ENCODE peak calls at places on chromosomes 1 and 21, in nine cellular contexts. L is DND-41, D is IMR-90, K is AG10803, V is heart right ventricle, J is tibial nerve, X is AG04450, B is vagina, T is suprapubic skin. H is an unnamed sample.

GRCh38 chr1:204419064-204419403 is 7.4 kb upstream of the PPP1R15B start:
- DNase-seq in D (peak; percentile 52), K (peak; percentile 68), L (no peak), T (no peak), X (no peak), B (no peak), J (no peak), V (no peak), H (no peak)

GRCh38 chr1:113579256-113580018 is 179.8 kb downstream of the PHTF1 start:
- DNase-seq in B (no peak), V (no peak), T (no peak), K (peak; percentile 35), J (no peak), X (no peak), L (no peak), D (peak; percentile 7), H (no peak)

GRCh38 chr21:36945496-36946138 is 20.9 kb downstream of the HLCS start:
- DNase-seq in B (no peak), L (no peak), D (peak; percentile 28), V (no peak), T (no peak), X (no peak), J (no peak), K (peak; percentile 37), H (no peak)

GRCh38 chr1:6471086-6471841 is 5.3 kb upstream of the TNFRSF25 start:
- DNase-seq in K (no peak), B (no peak), V (no peak), X (no peak), D (no peak), T (no peak), J (no peak), L (no peak), H (no peak)

GRCh38 chr1:161121838-161122237 is 3.9 kb downstream of the NIT1 start:
- DNase-seq in K (no peak), B (no peak), V (no peak), T (no peak), D (no peak), J (no peak), X (no peak), L (no peak), H (no peak)

GRCh38 chr1:81834921-81835698 is 34.4 kb downstream of the ADGRL2 start:
- DNase-seq in X (peak; percentile 2), D (peak; percentile 46), B (no peak), J (no peak), K (peak; percentile 26), T (no peak), V (peak; percentile 41), L (no peak), H (no peak)

GRCh38 chr1:221517961-221518360 is 223.9 kb downstream of the DUSP10 start:
- DNase-seq in K (peak; percentile 80), D (no peak), X (no peak), J (no peak), T (no peak), B (no peak), L (no peak), V (no peak), H (no peak)

GRCh38 chr1:231584117-231584516 is 42.5 kb upstream of the DISC1 start:
- DNase-seq in K (peak; percentile 69), D (peak; percentile 82), T (no peak), V (no peak), B (no peak), X (no peak), L (no peak), J (no peak), H (no peak)

GRCh38 chr1:65001238-65001792 is 35.0 kb upstream of the JAK1 start:
- DNase-seq in T (peak; percentile 93), K (peak; percentile 50), D (peak; percentile 68), X (no peak), J (peak; percentile 43), L (no peak), B (no peak), V (peak; percentile 89), H (peak; percentile 69)

GRCh38 chr1:3670823-3671251 is 18.5 kb downstream of the TP73 start:
- DNase-seq in L (no peak), D (no peak), J (no peak), X (no peak), B (no peak), T (peak; percentile 53), V (no peak), K (no peak), H (no peak)

GRCh38 chr1:44696789-44697188 is 22.3 kb downstream of the ARMH1 start:
- DNase-seq in K (no peak), V (no peak), X (no peak), L (no peak), D (no peak), J (no peak), T (no peak), B (no peak), H (no peak)

GRCh38 chr1:119617751-119618691 is 30.0 kb downstream of the ZNF697 start:
- DNase-seq in T (no peak), J (no peak), B (no peak), L (no peak), K (peak; percentile 29), V (peak; percentile 22), X (no peak), D (peak; percentile 17), H (no peak)

GRCh38 chr1:145889722-145890121 is 4.1 kb upstream of the ANKRD35 start:
- DNase-seq in L (no peak), B (no peak), K (no peak), T (no peak), X (no peak), V (no peak), J (no peak), D (no peak), H (no peak)

GRCh38 chr1:227789881-227790400 is 25.5 kb upstream of the PRSS38 start:
- DNase-seq in D (no peak), J (no peak), X (no peak), B (no peak), K (no peak), V (no peak), L (no peak), T (no peak), H (no peak)

GRCh38 chr1:214400136-214400535 is 119.2 kb downstream of the SMYD2 start:
- DNase-seq in V (no peak), D (peak; percentile 71), X (no peak), L (no peak), K (no peak), J (no peak), T (no peak), B (no peak), H (no peak)

GRCh38 chr1:78126506-78126905 is 80.7 kb downstream of the GIPC2 start:
- DNase-seq in L (no peak), B (no peak), K (peak; percentile 33), D (no peak), J (no peak), T (no peak), V (no peak), X (no peak), H (no peak)

GRCh38 chr21:43190544-43191340 is 21.9 kb downstream of the CRYAA start:
- DNase-seq in D (no peak), L (no peak), T (peak; percentile 53), X (no peak), V (no peak), K (no peak), J (peak; percentile 11), B (no peak), H (no peak)
- TF ChIP-seq CTCF in D (no peak), L (no peak), T (no peak), X (no peak), V (no peak), K (no peak), J (no peak), B (no peak), H (no peak)

DNA sequence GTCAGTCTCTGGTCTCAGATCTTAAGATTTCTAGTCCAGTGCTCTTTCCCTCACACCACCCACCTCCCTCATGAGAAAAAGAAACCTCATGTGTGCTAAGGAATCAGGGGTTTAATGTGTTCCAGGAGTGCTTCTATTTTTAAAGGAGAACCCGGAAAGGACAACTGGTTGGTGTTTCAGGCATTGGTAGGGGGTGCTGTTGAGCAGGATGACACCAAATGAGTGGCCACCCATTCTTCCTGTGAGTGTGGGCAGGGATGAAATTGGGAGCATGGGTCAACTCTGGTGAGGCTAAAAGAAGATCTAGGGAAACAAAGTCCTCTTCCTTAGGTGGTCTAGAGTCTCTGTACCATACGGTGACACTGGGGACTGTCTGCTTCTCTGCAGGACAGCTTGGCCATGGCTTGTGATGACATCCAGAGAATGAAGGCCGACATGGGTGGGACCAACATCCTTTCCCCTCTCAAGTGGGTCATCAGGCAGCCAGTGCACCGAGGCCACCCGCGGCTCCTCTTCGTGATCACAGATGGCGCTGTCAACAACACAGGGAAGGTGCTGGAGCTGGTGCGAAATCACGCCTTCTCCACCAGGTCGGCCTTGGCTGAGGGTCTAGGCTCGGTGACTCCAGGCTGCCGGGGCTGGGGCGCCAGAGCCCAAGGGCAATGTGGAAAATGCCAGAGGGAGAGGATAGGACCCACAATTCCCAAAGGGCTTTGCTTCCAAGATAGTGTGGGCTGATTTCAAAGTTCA is 39.3 kb downstream of the VWA5B1 start:
- DNase-seq in D (no peak), K (no peak), L (no peak), T (no peak), J (no peak), X (no peak), V (no peak), B (no peak), H (no peak)
- TF ChIP-seq CTCF in D (no peak), K (no peak), L (peak; percentile 28), T (no peak), J (no peak), X (peak; percentile 14), V (no peak), B (no peak), H (no peak)

GRCh38 chr1:56265205-56265604 is 314.2 kb downstream of the PLPP3 start:
- DNase-seq in X (no peak), B (no peak), D (no peak), K (no peak), J (no peak), L (peak; percentile 11), V (no peak), T (no peak), H (no peak)

GRCh38 chr1:56266355-56266754 is 313.0 kb downstream of the PLPP3 start:
- DNase-seq in B (no peak), X (no peak), T (no peak), L (no peak), D (no peak), K (no peak), V (no peak), J (no peak), H (no peak)

GRCh38 chr1:56263908-56264307 is 315.5 kb downstream of the PLPP3 start:
- DNase-seq in X (no peak), T (no peak), D (no peak), J (no peak), L (no peak), V (no peak), B (no peak), K (no peak), H (no peak)

GRCh38 chr1:56268519-56268918 is 310.8 kb downstream of the PLPP3 start:
- DNase-seq in J (no peak), X (no peak), L (no peak), T (no peak), D (no peak), K (no peak), B (no peak), V (no peak), H (no peak)
- TF ChIP-seq CTCF in J (no peak), X (no peak), L (no peak), T (no peak), D (no peak), K (no peak), B (no peak), V (no peak), H (no peak)

DNA sequence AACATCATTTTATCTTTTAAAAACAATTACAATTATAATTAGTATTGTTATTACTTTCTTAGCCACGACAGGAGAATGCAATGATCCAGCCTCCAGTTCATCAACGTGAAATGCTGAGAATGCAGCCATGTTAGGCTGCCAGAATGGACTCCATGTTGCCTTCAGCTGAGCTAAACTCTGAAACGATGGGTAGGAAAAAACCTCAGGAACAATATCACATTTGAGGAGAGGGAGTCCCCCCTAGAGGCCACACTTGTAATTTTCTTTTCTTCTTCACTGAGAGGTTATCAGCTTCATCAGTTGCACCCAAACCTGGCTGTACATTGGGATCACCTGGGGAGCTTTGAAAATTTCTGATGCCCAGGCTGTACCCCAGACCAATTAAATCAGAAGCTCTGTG is 34.6 kb upstream of the DNAH14 start:
- DNase-seq in D (peak; percentile 8), L (no peak), T (no peak), V (no peak), J (no peak), K (peak; percentile 36), B (no peak), X (peak; percentile 10), H (no peak)
- TF ChIP-seq CTCF in D (no peak), L (peak; percentile 39), T (no peak), V (no peak), J (no peak), K (peak; percentile 46), B (no peak), X (peak; percentile 57), H (no peak)